ENCODE peak calls at places on chromosomes 12 and 14, in five cellular contexts. D is heart right ventricle, T is GM23248, J is MM.1S, K is adrenal gland. A is an unnamed sample. For H3K4me1, the result is how much of the 10 kb centered on the place peaks cover.

GRCh38 chr12:72543777-72544467 is 271.8 kb downstream of the TRHDE start:
- DNase-seq in D (no peak), T (no peak), J (no peak), K (no peak), A (no peak)

GRCh38 chr14:64844272-64844671 is 35.4 kb downstream of the SPTB start:
- DNase-seq in D (no peak), T (no peak), J (no peak), K (no peak), A (no peak)

GRCh38 chr14:44912041-44912869 is 49.5 kb downstream of the KLHL28 start:
- DNase-seq in D (peak), T (peak), J (no peak), K (no peak), A (no peak)

GRCh38 chr12:70560671-70561070 is 76.6 kb downstream of the PTPRB start:
- DNase-seq in D (no peak), T (no peak), J (no peak), K (no peak), A (no peak)

GRCh38 chr14:51444381-51445000 is 204.4 kb downstream of the TMX1 start:
- DNase-seq in D (no peak), T (no peak), J (no peak), K (no peak), A (no peak)

GRCh38 chr14:65784574-65784973 is 372.0 kb downstream of the FUT8 start:
- DNase-seq in D (no peak), T (no peak), J (no peak), K (no peak), A (no peak)

GRCh38 chr14:94041551-94042346 is 15.6 kb downstream of the OTUB2 start:
- DNase-seq in D (peak), T (peak), J (no peak), K (peak), A (no peak)

GRCh38 chr12:69639400-69640016 is 28.8 kb upstream of the LRRC10 start:
- DNase-seq in D (peak), T (peak), J (peak), K (peak), A (no peak)

GRCh38 chr14:31559939-31560338 is 1.3 kb upstream of the NUBPL start:
- DNase-seq in D (peak), T (no peak), J (no peak), K (no peak), A (no peak)

GRCh38 chr12:52232916-52233461 is at the start of gene KRT7:
- DNase-seq in D (no peak), T (no peak), J (no peak), K (no peak), A (peak)

GRCh38 chr14:54650331-54651017 is 83.5 kb downstream of the SAMD4A start:
- DNase-seq in D (no peak), T (peak), J (no peak), K (peak), A (no peak)

GRCh38 chr12:6219980-6220379 is 19.8 kb downstream of the CD9 start:
- DNase-seq in D (no peak), T (no peak), J (no peak), K (no peak), A (peak)

GRCh38 chr12:44088647-44089046 is 252.8 kb downstream of the TMEM117 start:
- DNase-seq in D (no peak), T (no peak), J (no peak), K (no peak), A (no peak)

GRCh38 chr12:47207005-47207717 is 127.4 kb upstream of the AMIGO2 start:
- DNase-seq in D (no peak), T (no peak), J (peak), K (no peak), A (no peak)

GRCh38 chr12:113432976-113433375 is 10.8 kb downstream of the SDSL start:
- DNase-seq in D (no peak), T (no peak), J (no peak), K (no peak), A (no peak)

GRCh38 chr14:61581955-61582615 is 113.2 kb upstream of the HIF1A start:
- DNase-seq in D (no peak), T (peak), J (no peak), K (no peak), A (no peak)

GRCh38 chr14:100384819-100385813 is 62.0 kb downstream of the SLC25A47 start:
- DNase-seq in D (no peak), T (peak), J (no peak), K (no peak), A (no peak)

GRCh38 chr12:124279846-124280360 is 15.0 kb upstream of the RFLNA start:
- DNase-seq in D (no peak), T (peak), J (no peak), K (no peak), A (no peak)

GRCh38 chr12:123050331-123050809 is 69.9 kb downstream of the ARL6IP4 start:
- DNase-seq in D (no peak), T (peak), J (no peak), K (peak), A (no peak)

GRCh38 chr14:60968099-60968498 is 12.8 kb downstream of the TRMT5 start:
- DNase-seq in D (no peak), T (no peak), J (no peak), K (no peak), A (no peak)

GRCh38 chr12:12714276-12715001 is 2.7 kb upstream of the CDKN1B start:
- DNase-seq in D (no peak), T (peak), J (peak), K (peak), A (no peak)

GRCh38 chr12:43079481-43079880 is 472.5 kb downstream of the ADAMTS20 start:
- DNase-seq in D (no peak), T (no peak), J (no peak), K (no peak), A (no peak)

GRCh38 chr12:14422516-14423230 is 57.2 kb downstream of the ATF7IP start:
- DNase-seq in D (no peak), T (no peak), J (no peak), K (no peak), A (no peak)

GRCh38 chr12:14416658-14417057 is 51.2 kb downstream of the ATF7IP start:
- DNase-seq in D (no peak), T (peak), J (peak), K (no peak), A (no peak)

GRCh38 chr12:14418526-14418925 is 53.0 kb downstream of the ATF7IP start:
- DNase-seq in D (no peak), T (peak), J (no peak), K (no peak), A (no peak)

GRCh38 chr12:14417717-14418116 is 52.2 kb downstream of the ATF7IP start:
- DNase-seq in D (peak), T (peak), J (peak), K (peak), A (no peak)
- H3K4me1 ChIP-seq in D (half or more), T (under half), J (under half), K (under half), A (under half)

GRCh38 chr14:79467837-79468236 is 743.5 kb downstream of the DIO2 start:
- DNase-seq in D (no peak), T (no peak), J (no peak), K (no peak), A (no peak)
- H3K4me3 ChIP-seq in D (no peak), T (no peak), J (no peak), K (no peak), A (no peak)

GRCh38 chr14:92800012-92800411 is 5.9 kb downstream of the GOLGA5 start:
- DNase-seq in D (no peak), T (peak), J (no peak), K (no peak), A (no peak)

GRCh38 chr14:92800525-92800924 is 6.4 kb downstream of the GOLGA5 start:
- DNase-seq in D (no peak), T (peak), J (no peak), K (no peak), A (no peak)

GRCh38 chr14:92798811-92799210 is 4.7 kb downstream of the GOLGA5 start:
- DNase-seq in D (no peak), T (no peak), J (no peak), K (no peak), A (no peak)

GRCh38 chr14:92794961-92795360 is 856 bp downstream of the GOLGA5 start:
- DNase-seq in D (no peak), T (peak), J (no peak), K (no peak), A (no peak)

DNA sequence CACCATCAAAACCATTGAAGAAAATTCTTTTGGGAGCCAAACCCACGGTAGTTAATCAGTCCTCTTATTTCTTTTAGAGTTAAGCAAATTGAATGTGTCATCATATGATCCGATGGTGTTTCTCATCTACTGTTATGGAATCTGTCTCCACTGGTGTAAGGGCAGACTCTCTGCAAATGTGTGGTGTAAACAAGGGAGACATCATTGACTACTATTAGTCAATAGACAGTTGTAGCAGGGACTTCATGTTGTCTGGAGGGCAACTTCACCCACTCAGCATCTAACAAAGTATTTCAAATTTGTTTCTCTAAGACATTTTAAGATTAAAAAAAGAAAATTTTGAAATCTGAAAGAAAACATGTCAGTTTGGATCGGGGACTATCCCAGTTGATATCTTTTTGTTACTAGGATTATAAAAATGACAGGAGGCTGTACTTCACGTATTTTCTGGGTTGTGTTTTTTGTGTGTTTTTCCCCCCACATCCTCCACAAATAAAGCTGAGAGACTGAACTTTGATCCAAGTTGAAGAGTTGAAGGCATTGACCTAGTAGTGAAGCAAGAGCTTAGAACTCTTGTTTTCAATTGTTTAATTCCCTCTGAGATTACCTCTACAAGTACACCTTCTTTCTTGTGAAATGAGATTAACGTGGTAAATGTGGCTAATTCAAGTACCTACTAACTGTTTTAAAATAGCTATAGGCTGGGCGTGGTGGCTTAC is 4.0 kb downstream of the GOLGA5 start:
- DNase-seq in D (no peak), T (no peak), J (no peak), K (no peak), A (no peak)
- H3K4me1 ChIP-seq in D (under half), T (under half), J (under half), K (under half), A (under half)

DNA sequence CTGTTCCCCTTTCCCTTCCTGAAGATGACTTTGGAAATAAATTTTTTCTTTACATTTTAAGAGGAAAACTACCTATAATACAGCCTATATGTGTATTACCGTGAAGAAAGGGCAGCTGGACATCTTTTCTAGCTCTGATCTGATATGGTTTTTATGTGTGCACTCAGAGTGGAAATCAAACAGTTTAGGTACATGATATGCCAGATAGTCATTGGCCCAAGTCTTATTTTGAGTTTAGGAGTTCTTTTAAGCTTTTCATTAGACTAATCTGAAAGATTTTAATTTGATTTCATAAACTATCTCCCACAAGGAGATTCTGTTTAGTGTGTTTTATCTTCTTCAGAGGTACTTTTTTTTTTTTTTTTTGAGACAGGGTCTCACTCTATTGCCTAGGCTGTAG is 48.8 kb downstream of the KIAA0586 start:
- DNase-seq in D (no peak), T (no peak), J (no peak), K (no peak), A (no peak)
- H3K4me3 ChIP-seq in D (no peak), T (no peak), J (no peak), K (no peak), A (no peak)

GRCh38 chr14:68608235-68608962 is 184.5 kb downstream of the ZFP36L1 start:
- DNase-seq in D (peak), T (no peak), J (no peak), K (peak), A (peak)
- H3K4me1 ChIP-seq in D (half or more), T (under half), J (under half), K (under half), A (under half)